ENCODE peak calls at places on chromosomes 16 and 17, in eight cellular contexts. One of them, this sample, is unnamed.

GRCh38 chr17:1766382-1767135 is 4.7 kb downstream of the SERPINF1 start:
- DNase-seq in NAMALWA: no peak
- DNase-seq in endothelial cell: no peak
- DNase-seq in GF-D8: no peak
- DNase-seq in NCI-H345: no peak
- DNase-seq in mucosa of gallbladder: no peak
- DNase-seq in NCI-H446: no peak
- DNase-seq in neural progenitor cell: no peak
- DNase-seq in this sample: no peak

GRCh38 chr16:17138801-17139200 is 332.0 kb downstream of the XYLT1 start:
- DNase-seq in NAMALWA: no peak
- DNase-seq in endothelial cell: peak
- DNase-seq in GF-D8: no peak
- DNase-seq in NCI-H345: no peak
- DNase-seq in mucosa of gallbladder: no peak
- DNase-seq in NCI-H446: no peak
- DNase-seq in neural progenitor cell: peak
- DNase-seq in this sample: no peak

GRCh38 chr17:44878627-44879221 is 20.5 kb downstream of the EFTUD2 start:
- DNase-seq in NAMALWA: peak
- DNase-seq in endothelial cell: peak
- DNase-seq in GF-D8: peak
- DNase-seq in NCI-H345: peak
- DNase-seq in mucosa of gallbladder: peak
- DNase-seq in NCI-H446: peak
- DNase-seq in neural progenitor cell: peak
- DNase-seq in this sample: no peak

GRCh38 chr17:30292490-30292858 is 730 bp upstream of the BLMH start:
- DNase-seq in NAMALWA: no peak
- DNase-seq in endothelial cell: no peak
- DNase-seq in GF-D8: no peak
- DNase-seq in NCI-H345: no peak
- DNase-seq in mucosa of gallbladder: no peak
- DNase-seq in NCI-H446: no peak
- DNase-seq in neural progenitor cell: no peak
- DNase-seq in this sample: no peak

GRCh38 chr17:69485901-69486643 is 71.6 kb downstream of the MAP2K6 start:
- DNase-seq in NAMALWA: peak
- DNase-seq in endothelial cell: no peak
- DNase-seq in GF-D8: no peak
- DNase-seq in NCI-H345: peak
- DNase-seq in mucosa of gallbladder: no peak
- DNase-seq in NCI-H446: no peak
- DNase-seq in neural progenitor cell: no peak
- DNase-seq in this sample: no peak

GRCh38 chr17:2965621-2966275 is 97.7 kb downstream of the OR1D5 start:
- DNase-seq in NAMALWA: no peak
- DNase-seq in endothelial cell: no peak
- DNase-seq in GF-D8: no peak
- DNase-seq in NCI-H345: no peak
- DNase-seq in mucosa of gallbladder: peak
- DNase-seq in NCI-H446: no peak
- DNase-seq in neural progenitor cell: no peak
- DNase-seq in this sample: no peak

GRCh38 chr17:40361925-40362695 is 2.4 kb downstream of the GJD3 start:
- DNase-seq in NAMALWA: no peak
- DNase-seq in endothelial cell: no peak
- DNase-seq in GF-D8: no peak
- DNase-seq in NCI-H345: no peak
- DNase-seq in mucosa of gallbladder: no peak
- DNase-seq in NCI-H446: no peak
- DNase-seq in neural progenitor cell: no peak
- DNase-seq in this sample: no peak

GRCh38 chr17:49204521-49204920 is 5.9 kb downstream of the GNGT2 start:
- DNase-seq in NAMALWA: no peak
- DNase-seq in endothelial cell: no peak
- DNase-seq in GF-D8: no peak
- DNase-seq in NCI-H345: no peak
- DNase-seq in mucosa of gallbladder: no peak
- DNase-seq in NCI-H446: no peak
- DNase-seq in neural progenitor cell: no peak
- DNase-seq in this sample: no peak

GRCh38 chr17:82917656-82918345 is 78.0 kb upstream of the ZNF750 start:
- DNase-seq in NAMALWA: peak
- DNase-seq in endothelial cell: peak
- DNase-seq in GF-D8: no peak
- DNase-seq in NCI-H345: no peak
- DNase-seq in mucosa of gallbladder: no peak
- DNase-seq in NCI-H446: no peak
- DNase-seq in neural progenitor cell: peak
- DNase-seq in this sample: no peak

GRCh38 chr16:56715128-56715527 is 14.8 kb upstream of the NUP93 start:
- DNase-seq in NAMALWA: no peak
- DNase-seq in endothelial cell: no peak
- DNase-seq in GF-D8: peak
- DNase-seq in NCI-H345: no peak
- DNase-seq in mucosa of gallbladder: no peak
- DNase-seq in NCI-H446: no peak
- DNase-seq in neural progenitor cell: no peak
- DNase-seq in this sample: no peak

GRCh38 chr17:67911038-67911782 is 85.1 kb downstream of the C17orf58 start:
- DNase-seq in NAMALWA: no peak
- DNase-seq in endothelial cell: no peak
- DNase-seq in GF-D8: no peak
- DNase-seq in NCI-H345: no peak
- DNase-seq in mucosa of gallbladder: no peak
- DNase-seq in NCI-H446: no peak
- DNase-seq in neural progenitor cell: no peak
- DNase-seq in this sample: no peak

GRCh38 chr16:74743668-74744299 is 30.8 kb downstream of the FA2H start:
- DNase-seq in NAMALWA: no peak
- DNase-seq in endothelial cell: no peak
- DNase-seq in GF-D8: no peak
- DNase-seq in NCI-H345: peak
- DNase-seq in mucosa of gallbladder: peak
- DNase-seq in NCI-H446: no peak
- DNase-seq in neural progenitor cell: no peak
- DNase-seq in this sample: peak

GRCh38 chr17:13024526-13025263 is 6.9 kb upstream of the ELAC2 start:
- DNase-seq in NAMALWA: peak
- DNase-seq in endothelial cell: peak
- DNase-seq in GF-D8: no peak
- DNase-seq in NCI-H345: peak
- DNase-seq in mucosa of gallbladder: peak
- DNase-seq in NCI-H446: peak
- DNase-seq in neural progenitor cell: peak
- DNase-seq in this sample: peak

GRCh38 chr17:50117202-50118040 is 12.5 kb downstream of the SAMD14 start:
- DNase-seq in NAMALWA: no peak
- DNase-seq in endothelial cell: peak
- DNase-seq in GF-D8: no peak
- DNase-seq in NCI-H345: no peak
- DNase-seq in mucosa of gallbladder: peak
- DNase-seq in NCI-H446: no peak
- DNase-seq in neural progenitor cell: peak
- DNase-seq in this sample: no peak

GRCh38 chr16:54576776-54577175 is 290.2 kb upstream of the IRX3 start:
- DNase-seq in NAMALWA: no peak
- DNase-seq in endothelial cell: no peak
- DNase-seq in GF-D8: no peak
- DNase-seq in NCI-H345: no peak
- DNase-seq in mucosa of gallbladder: no peak
- DNase-seq in NCI-H446: no peak
- DNase-seq in neural progenitor cell: peak
- DNase-seq in this sample: no peak

GRCh38 chr17:29586676-29587469 is 2.6 kb downstream of the GIT1 start:
- DNase-seq in NAMALWA: no peak
- DNase-seq in endothelial cell: no peak
- DNase-seq in GF-D8: no peak
- DNase-seq in NCI-H345: no peak
- DNase-seq in mucosa of gallbladder: no peak
- DNase-seq in NCI-H446: no peak
- DNase-seq in neural progenitor cell: no peak
- DNase-seq in this sample: no peak

GRCh38 chr17:65593870-65594584 is 32.6 kb upstream of the AXIN2 start:
- DNase-seq in NAMALWA: no peak
- DNase-seq in endothelial cell: no peak
- DNase-seq in GF-D8: no peak
- DNase-seq in NCI-H345: no peak
- DNase-seq in mucosa of gallbladder: no peak
- DNase-seq in NCI-H446: no peak
- DNase-seq in neural progenitor cell: peak
- DNase-seq in this sample: no peak

GRCh38 chr16:26651464-26651863 is 415.3 kb upstream of the C16orf82 start:
- DNase-seq in NAMALWA: peak
- DNase-seq in endothelial cell: no peak
- DNase-seq in GF-D8: no peak
- DNase-seq in NCI-H345: no peak
- DNase-seq in mucosa of gallbladder: no peak
- DNase-seq in NCI-H446: no peak
- DNase-seq in neural progenitor cell: no peak
- DNase-seq in this sample: no peak

GRCh38 chr17:3035968-3036280 is 27.5 kb downstream of the OR1D5 start:
- DNase-seq in NAMALWA: no peak
- DNase-seq in endothelial cell: no peak
- DNase-seq in GF-D8: no peak
- DNase-seq in NCI-H345: no peak
- DNase-seq in mucosa of gallbladder: no peak
- DNase-seq in NCI-H446: no peak
- DNase-seq in neural progenitor cell: no peak
- DNase-seq in this sample: no peak

GRCh38 chr16:20614201-20615141 is 38.3 kb upstream of the ACSM2B start:
- DNase-seq in NAMALWA: no peak
- DNase-seq in endothelial cell: no peak
- DNase-seq in GF-D8: no peak
- DNase-seq in NCI-H345: peak
- DNase-seq in mucosa of gallbladder: no peak
- DNase-seq in NCI-H446: no peak
- DNase-seq in neural progenitor cell: no peak
- DNase-seq in this sample: no peak

GRCh38 chr16:5415123-5415522 is 317.5 kb upstream of the EEF2KMT start:
- DNase-seq in NAMALWA: no peak
- DNase-seq in endothelial cell: no peak
- DNase-seq in GF-D8: no peak
- DNase-seq in NCI-H345: no peak
- DNase-seq in mucosa of gallbladder: no peak
- DNase-seq in NCI-H446: no peak
- DNase-seq in neural progenitor cell: peak
- DNase-seq in this sample: no peak

GRCh38 chr17:60039509-60040442 is 38.9 kb downstream of the HEATR6 start:
- DNase-seq in NAMALWA: no peak
- DNase-seq in endothelial cell: no peak
- DNase-seq in GF-D8: no peak
- DNase-seq in NCI-H345: no peak
- DNase-seq in mucosa of gallbladder: no peak
- DNase-seq in NCI-H446: no peak
- DNase-seq in neural progenitor cell: no peak
- DNase-seq in this sample: peak

GRCh38 chr16:354971-355441 is 2.5 kb upstream of the AXIN1 start:
- DNase-seq in NAMALWA: no peak
- DNase-seq in endothelial cell: no peak
- DNase-seq in GF-D8: no peak
- DNase-seq in NCI-H345: no peak
- DNase-seq in mucosa of gallbladder: no peak
- DNase-seq in NCI-H446: no peak
- DNase-seq in neural progenitor cell: no peak
- DNase-seq in this sample: no peak

GRCh38 chr17:50749243-50749642 is 18.1 kb downstream of the ANKRD40CL start:
- DNase-seq in NAMALWA: no peak
- DNase-seq in endothelial cell: no peak
- DNase-seq in GF-D8: no peak
- DNase-seq in NCI-H345: no peak
- DNase-seq in mucosa of gallbladder: no peak
- DNase-seq in NCI-H446: no peak
- DNase-seq in neural progenitor cell: no peak
- DNase-seq in this sample: no peak

GRCh38 chr16:68064791-68065365 is 20.3 kb upstream of the NFATC3 start:
- DNase-seq in NAMALWA: peak
- DNase-seq in endothelial cell: peak
- DNase-seq in GF-D8: peak
- DNase-seq in NCI-H345: peak
- DNase-seq in mucosa of gallbladder: peak
- DNase-seq in NCI-H446: peak
- DNase-seq in neural progenitor cell: peak
- DNase-seq in this sample: peak

GRCh38 chr16:54425068-54425467 is 138.5 kb upstream of the IRX3 start:
- DNase-seq in NAMALWA: no peak
- DNase-seq in endothelial cell: no peak
- DNase-seq in GF-D8: no peak
- DNase-seq in NCI-H345: no peak
- DNase-seq in mucosa of gallbladder: no peak
- DNase-seq in NCI-H446: no peak
- DNase-seq in neural progenitor cell: no peak
- DNase-seq in this sample: no peak

GRCh38 chr17:75681289-75681688 is 14.2 kb downstream of the SAP30BP start:
- DNase-seq in NAMALWA: no peak
- DNase-seq in endothelial cell: no peak
- DNase-seq in GF-D8: no peak
- DNase-seq in NCI-H345: no peak
- DNase-seq in mucosa of gallbladder: no peak
- DNase-seq in NCI-H446: no peak
- DNase-seq in neural progenitor cell: no peak
- DNase-seq in this sample: no peak

GRCh38 chr16:6672507-6672906 is 660.1 kb upstream of the RBFOX1 start:
- DNase-seq in NAMALWA: no peak
- DNase-seq in endothelial cell: no peak
- DNase-seq in GF-D8: no peak
- DNase-seq in NCI-H345: no peak
- DNase-seq in mucosa of gallbladder: no peak
- DNase-seq in NCI-H446: no peak
- DNase-seq in neural progenitor cell: no peak
- DNase-seq in this sample: no peak

GRCh38 chr16:990516-991291 is 9.1 kb downstream of the SOX8 start:
- DNase-seq in NAMALWA: no peak
- DNase-seq in endothelial cell: no peak
- DNase-seq in GF-D8: no peak
- DNase-seq in NCI-H345: no peak
- DNase-seq in mucosa of gallbladder: no peak
- DNase-seq in NCI-H446: no peak
- DNase-seq in neural progenitor cell: peak
- DNase-seq in this sample: no peak

GRCh38 chr16:3009568-3010390 is 2.9 kb upstream of the CLDN9 start:
- DNase-seq in NAMALWA: no peak
- DNase-seq in endothelial cell: no peak
- DNase-seq in GF-D8: no peak
- DNase-seq in NCI-H345: no peak
- DNase-seq in mucosa of gallbladder: peak
- DNase-seq in NCI-H446: no peak
- DNase-seq in neural progenitor cell: peak
- DNase-seq in this sample: no peak

GRCh38 chr17:61002316-61002736 is 324.7 kb downstream of the BCAS3 start:
- DNase-seq in NAMALWA: peak
- DNase-seq in endothelial cell: no peak
- DNase-seq in GF-D8: no peak
- DNase-seq in NCI-H345: peak
- DNase-seq in mucosa of gallbladder: no peak
- DNase-seq in NCI-H446: peak
- DNase-seq in neural progenitor cell: peak
- DNase-seq in this sample: peak

GRCh38 chr16:50884066-50884860 is 142.4 kb downstream of the CYLD start:
- DNase-seq in NAMALWA: peak
- DNase-seq in endothelial cell: peak
- DNase-seq in GF-D8: no peak
- DNase-seq in NCI-H345: no peak
- DNase-seq in mucosa of gallbladder: peak
- DNase-seq in NCI-H446: no peak
- DNase-seq in neural progenitor cell: peak
- DNase-seq in this sample: no peak

GRCh38 chr17:4040784-4041183 is 76.5 kb upstream of the ATP2A3 start:
- DNase-seq in NAMALWA: no peak
- DNase-seq in endothelial cell: no peak
- DNase-seq in GF-D8: no peak
- DNase-seq in NCI-H345: no peak
- DNase-seq in mucosa of gallbladder: no peak
- DNase-seq in NCI-H446: no peak
- DNase-seq in neural progenitor cell: peak
- DNase-seq in this sample: no peak

GRCh38 chr17:65530158-65530984 is 31.1 kb downstream of the AXIN2 start:
- DNase-seq in NAMALWA: no peak
- DNase-seq in endothelial cell: no peak
- DNase-seq in GF-D8: no peak
- DNase-seq in NCI-H345: no peak
- DNase-seq in mucosa of gallbladder: no peak
- DNase-seq in NCI-H446: no peak
- DNase-seq in neural progenitor cell: no peak
- DNase-seq in this sample: no peak